ENCODE peak calls at places on chromosomes 6 and 20, in seven cellular contexts. F, I, O, W, H, E and V are unnamed samples.

GRCh38 chr6:42041131-42042055 is 8.9 kb upstream of the TAF8 start:
- DNase-seq in F (no peak), I (no peak), O (no peak), W (no peak), H (no peak), E (no peak), V (no peak)

GRCh38 chr6:154590770-154591169 is 80.3 kb upstream of the CNKSR3 start:
- DNase-seq in F (no peak), I (no peak), O (no peak), W (no peak), H (no peak), E (no peak), V (no peak)

GRCh38 chr6:135464634-135465033 is 32.9 kb downstream of the AHI1 start:
- DNase-seq in F (no peak), I (no peak), O (no peak), W (no peak), H (no peak), E (no peak), V (no peak)

GRCh38 chr6:128519132-128519930 is 1.1 kb downstream of the PTPRK start:
- DNase-seq in F (peak; percentile 45), I (peak; percentile 43), O (peak; percentile 71), W (peak; percentile 75), H (peak; percentile 69), E (peak; percentile 58), V (peak; percentile 91)

GRCh38 chr6:19905584-19905983 is 68.4 kb downstream of the ID4 start:
- DNase-seq in F (no peak), I (no peak), O (no peak), W (no peak), H (no peak), E (no peak), V (peak; percentile 49)

GRCh38 chr6:111367393-111368088 is 115.5 kb downstream of the REV3L start:
- DNase-seq in F (no peak), I (no peak), O (no peak), W (no peak), H (no peak), E (no peak), V (no peak)

GRCh38 chr20:36821964-36822437 is 48.4 kb upstream of the DSN1 start:
- DNase-seq in F (no peak), I (no peak), O (no peak), W (no peak), H (no peak), E (peak; percentile 79), V (peak; percentile 65)

GRCh38 chr6:22913612-22914011 is 344.2 kb downstream of the HDGFL1 start:
- DNase-seq in F (no peak), I (no peak), O (no peak), W (no peak), H (no peak), E (no peak), V (no peak)

GRCh38 chr6:11192167-11192566 is 40.3 kb downstream of the NEDD9 start:
- DNase-seq in F (no peak), I (no peak), O (no peak), W (no peak), H (no peak), E (no peak), V (no peak)

GRCh38 chr6:150697515-150697914 is 97.8 kb downstream of the PLEKHG1 start:
- DNase-seq in F (no peak), I (no peak), O (no peak), W (no peak), H (no peak), E (no peak), V (no peak)

GRCh38 chr6:167906899-167907298 is 80.2 kb downstream of the AFDN start:
- DNase-seq in F (no peak), I (no peak), O (no peak), W (no peak), H (no peak), E (no peak), V (peak; percentile 26)

GRCh38 chr20:3679749-3680700 is 1.8 kb downstream of the ADAM33 start:
- DNase-seq in F (peak; percentile 48), I (no peak), O (peak; percentile 56), W (no peak), H (no peak), E (no peak), V (peak; percentile 73)

GRCh38 chr6:92922216-92922806 is 497.0 kb downstream of the EPHA7 start:
- DNase-seq in F (no peak), I (no peak), O (no peak), W (no peak), H (peak; percentile 41), E (peak; percentile 26), V (peak; percentile 18)

GRCh38 chr6:148743476-148743875 is 3.4 kb upstream of the UST start:
- DNase-seq in F (no peak), I (no peak), O (no peak), W (no peak), H (no peak), E (no peak), V (no peak)

GRCh38 chr20:36061754-36062153 is 92.8 kb upstream of the EPB41L1 start:
- DNase-seq in F (no peak), I (no peak), O (no peak), W (no peak), H (no peak), E (no peak), V (no peak)

GRCh38 chr6:170100046-170100445 is 190.8 kb downstream of the DLL1 start:
- DNase-seq in F (no peak), I (no peak), O (no peak), W (no peak), H (peak; percentile 23), E (no peak), V (no peak)

GRCh38 chr6:24752503-24752902 is 22.2 kb upstream of the GMNN start:
- DNase-seq in F (no peak), I (no peak), O (no peak), W (no peak), H (no peak), E (no peak), V (no peak)

GRCh38 chr6:24757610-24758009 is 17.1 kb upstream of the GMNN start:
- DNase-seq in F (no peak), I (no peak), O (no peak), W (no peak), H (no peak), E (no peak), V (no peak)

GRCh38 chr6:24755284-24755683 is 19.5 kb upstream of the GMNN start:
- DNase-seq in F (no peak), I (no peak), O (no peak), W (no peak), H (no peak), E (no peak), V (no peak)

GRCh38 chr6:24752917-24753486 is 21.7 kb upstream of the GMNN start:
- DNase-seq in F (no peak), I (no peak), O (no peak), W (no peak), H (no peak), E (peak; percentile 69), V (no peak)

DNA sequence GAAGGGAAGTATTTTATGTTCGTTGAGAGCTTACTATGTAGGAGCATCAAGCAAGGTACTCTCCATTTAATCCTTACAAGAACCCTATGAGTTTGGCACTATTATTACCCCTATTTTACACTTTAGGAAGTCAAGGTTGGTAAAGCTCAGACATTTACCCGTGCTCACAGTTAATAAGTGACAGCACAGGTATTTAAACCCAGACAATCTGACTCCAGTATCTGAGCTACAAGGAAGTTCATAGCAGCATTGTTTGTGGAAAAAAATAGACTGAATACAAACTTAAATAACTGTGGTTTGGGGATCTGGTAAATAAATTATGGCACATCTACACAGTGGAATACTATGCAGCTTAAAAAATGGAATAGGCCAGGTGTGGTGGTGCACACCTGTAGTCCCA is 21.2 kb upstream of the GMNN start:
- DNase-seq in F (no peak), I (no peak), O (no peak), W (no peak), H (no peak), E (no peak), V (no peak)
- H4K8ac ChIP-seq in F (no peak overlapping the region), I (no peak overlapping the region), O (no peak overlapping the region), W (no peak overlapping the region), H (no peak overlapping the region), E (no peak overlapping the region), V (no peak overlapping the region)

DNA sequence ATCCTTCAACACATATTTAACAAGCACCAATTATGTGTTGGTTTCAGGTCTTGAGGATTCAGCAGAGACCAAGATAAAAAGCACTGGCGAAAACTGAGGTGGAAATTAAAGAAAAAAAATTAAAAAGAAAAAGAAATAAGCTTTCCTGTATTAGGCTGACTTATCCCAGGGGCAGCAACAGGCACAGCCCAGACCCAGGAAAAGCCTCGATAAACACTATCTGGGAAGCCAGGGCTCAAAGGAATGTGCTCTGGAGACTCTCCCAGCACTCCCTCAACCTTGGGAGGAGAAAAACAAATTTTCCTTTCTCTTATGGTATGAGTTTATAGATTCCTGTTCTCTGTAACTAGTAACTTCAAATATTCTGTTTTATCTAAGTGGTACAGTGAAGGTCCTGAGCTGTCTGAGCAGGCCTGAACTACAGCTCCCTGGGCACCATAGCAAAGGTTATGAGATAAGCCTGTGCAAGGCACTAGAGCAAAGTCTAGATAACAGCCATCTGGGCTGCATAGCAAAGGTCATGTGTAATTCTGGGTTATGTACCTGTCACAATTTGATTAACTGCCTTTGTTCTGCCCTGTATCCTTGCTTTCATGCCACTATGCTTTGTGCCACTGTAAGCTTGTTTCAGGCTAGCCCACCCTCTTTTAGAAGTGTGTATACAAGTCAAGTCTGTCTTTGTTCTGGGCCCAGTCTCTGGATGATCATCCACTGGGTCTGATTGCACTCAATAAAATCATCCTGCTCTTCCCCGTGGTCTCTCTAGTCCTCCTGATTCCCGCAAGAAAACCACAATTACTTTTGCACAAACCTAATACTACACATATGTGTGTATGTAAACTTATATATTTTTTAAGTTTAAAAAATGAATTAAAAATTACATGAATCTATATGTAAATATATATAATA is 54.0 kb downstream of the IL22RA2 start:
- DNase-seq in F (no peak), I (no peak), O (no peak), W (no peak), H (no peak), E (peak; percentile 75), V (peak; percentile 7)
- H4K8ac ChIP-seq in F (no peak overlapping the region), I (no peak overlapping the region), O (no peak overlapping the region), W (no peak overlapping the region), H (no peak overlapping the region), E (no peak overlapping the region), V (no peak overlapping the region)

GRCh38 chr6:134114489-134114888 is 62.1 kb upstream of the SLC2A12 start:
- DNase-seq in F (no peak), I (no peak), O (no peak), W (no peak), H (no peak), E (no peak), V (no peak)
- H4K8ac ChIP-seq in F (no peak overlapping the region), I (no peak overlapping the region), O (no peak overlapping the region), W (no peak overlapping the region), H (no peak overlapping the region), E (no peak overlapping the region), V (no peak overlapping the region)

GRCh38 chr6:87718662-87719433 is 16.8 kb upstream of the AKIRIN2 start:
- DNase-seq in F (peak; percentile 51), I (no peak), O (peak; percentile 77), W (no peak), H (peak; percentile 26), E (peak; percentile 78), V (no peak)
- H4K8ac ChIP-seq in F (no peak overlapping the region), I (no peak overlapping the region), O (no peak overlapping the region), W (no peak overlapping the region), H (no peak overlapping the region), E (no peak overlapping the region), V (no peak overlapping the region)